ENCODE peak calls at places on chromosomes 6 and 20, in five cellular contexts. One of them, this sample, is unnamed.
A peak's percentile ranks its signal among the peaks of the same experiment; 100 is the strongest.

GRCh38 chr6:110541701-110542309 is 65.4 kb upstream of the SLC22A16 start:
- DNase-seq in psoas muscle: no peak
- DNase-seq in tibial artery: no peak
- DNase-seq in heart right ventricle: peak; percentile 29
- DNase-seq in uterus: no peak
- DNase-seq in this sample: no peak

GRCh38 chr6:110662468-110663211 is 152.6 kb downstream of the CDK19 start:
- DNase-seq in psoas muscle: no peak
- DNase-seq in tibial artery: no peak
- DNase-seq in uterus: no peak
- DNase-seq in heart right ventricle: no peak
- DNase-seq in this sample: no peak

GRCh38 chr6:52598123-52598823 is 21.4 kb upstream of the TRAM2 start:
- DNase-seq in heart right ventricle: peak; percentile 36
- DNase-seq in psoas muscle: peak; percentile 62
- DNase-seq in tibial artery: peak; percentile 76
- DNase-seq in uterus: peak; percentile 78
- DNase-seq in this sample: peak; percentile 77

GRCh38 chr20:2693286-2693995 is 861 bp downstream of the EBF4 start:
- DNase-seq in uterus: peak; percentile 51
- DNase-seq in psoas muscle: peak; percentile 37
- DNase-seq in tibial artery: peak; percentile 66
- DNase-seq in heart right ventricle: peak; percentile 49
- DNase-seq in this sample: no peak

GRCh38 chr20:8646716-8647115 is 422.2 kb upstream of the PLCB4 start:
- DNase-seq in uterus: no peak
- DNase-seq in heart right ventricle: no peak
- DNase-seq in tibial artery: no peak
- DNase-seq in psoas muscle: no peak
- DNase-seq in this sample: no peak

GRCh38 chr6:41426438-41426851 is 91.0 kb downstream of the NCR2 start:
- DNase-seq in uterus: no peak
- DNase-seq in heart right ventricle: no peak
- DNase-seq in tibial artery: no peak
- DNase-seq in psoas muscle: no peak
- DNase-seq in this sample: no peak

GRCh38 chr20:48656661-48657211 is 171.1 kb downstream of the PREX1 start:
- DNase-seq in tibial artery: no peak
- DNase-seq in heart right ventricle: no peak
- DNase-seq in uterus: no peak
- DNase-seq in psoas muscle: no peak
- DNase-seq in this sample: no peak

GRCh38 chr6:37236921-37237320 is 20.7 kb upstream of the TBC1D22B start:
- DNase-seq in tibial artery: no peak
- DNase-seq in psoas muscle: no peak
- DNase-seq in heart right ventricle: no peak
- DNase-seq in uterus: no peak
- DNase-seq in this sample: no peak

GRCh38 chr6:169990095-169991030 is 238.9 kb downstream of the ERMARD start:
- DNase-seq in tibial artery: peak; percentile 69
- DNase-seq in heart right ventricle: no peak
- DNase-seq in uterus: no peak
- DNase-seq in psoas muscle: no peak
- DNase-seq in this sample: peak; percentile 67

GRCh38 chr6:166687538-166688259 is 60.6 kb upstream of the RPS6KA2 start:
- DNase-seq in heart right ventricle: no peak
- DNase-seq in tibial artery: no peak
- DNase-seq in uterus: no peak
- DNase-seq in psoas muscle: no peak
- DNase-seq in this sample: no peak

GRCh38 chr20:24805456-24806233 is 143.4 kb upstream of the CST7 start:
- DNase-seq in uterus: no peak
- DNase-seq in tibial artery: no peak
- DNase-seq in heart right ventricle: no peak
- DNase-seq in psoas muscle: no peak
- DNase-seq in this sample: no peak

GRCh38 chr20:8424010-8424409 is 291.9 kb downstream of the PLCB1 start:
- DNase-seq in heart right ventricle: no peak
- DNase-seq in psoas muscle: no peak
- DNase-seq in tibial artery: no peak
- DNase-seq in uterus: no peak
- DNase-seq in this sample: no peak

GRCh38 chr6:170025341-170026271 is 265.3 kb downstream of the DLL1 start:
- DNase-seq in uterus: no peak
- DNase-seq in tibial artery: no peak
- DNase-seq in psoas muscle: no peak
- DNase-seq in heart right ventricle: no peak
- DNase-seq in this sample: no peak

GRCh38 chr6:45574885-45575284 is 197.2 kb upstream of the SUPT3H start:
- DNase-seq in uterus: no peak
- DNase-seq in tibial artery: no peak
- DNase-seq in heart right ventricle: no peak
- DNase-seq in psoas muscle: no peak
- DNase-seq in this sample: no peak

GRCh38 chr6:2028457-2029038 is 216.9 kb downstream of the GMDS start:
- DNase-seq in heart right ventricle: no peak
- DNase-seq in uterus: peak; percentile 23
- DNase-seq in tibial artery: no peak
- DNase-seq in psoas muscle: no peak
- DNase-seq in this sample: no peak

GRCh38 chr6:1029196-1029595 is 282.7 kb upstream of the FOXQ1 start:
- DNase-seq in uterus: no peak
- DNase-seq in psoas muscle: no peak
- DNase-seq in tibial artery: no peak
- DNase-seq in heart right ventricle: no peak
- DNase-seq in this sample: peak; percentile 18

GRCh38 chr20:63735859-63736718 is at the start of gene LIME1:
- DNase-seq in uterus: peak; percentile 25
- DNase-seq in heart right ventricle: no peak
- DNase-seq in tibial artery: peak; percentile 67
- DNase-seq in psoas muscle: no peak
- DNase-seq in this sample: no peak

GRCh38 chr6:121522265-121522664 is 86.8 kb downstream of the GJA1 start:
- DNase-seq in heart right ventricle: no peak
- DNase-seq in tibial artery: no peak
- DNase-seq in uterus: peak; percentile 70
- DNase-seq in psoas muscle: no peak
- DNase-seq in this sample: no peak

GRCh38 chr6:40436685-40437604 is 150.2 kb downstream of the LRFN2 start:
- DNase-seq in heart right ventricle: no peak
- DNase-seq in psoas muscle: no peak
- DNase-seq in uterus: no peak
- DNase-seq in tibial artery: no peak
- DNase-seq in this sample: no peak

GRCh38 chr6:112877134-112878100 is 530.3 kb downstream of the RFPL4B start:
- DNase-seq in tibial artery: no peak
- DNase-seq in psoas muscle: no peak
- DNase-seq in uterus: no peak
- DNase-seq in heart right ventricle: no peak
- DNase-seq in this sample: no peak

GRCh38 chr20:17960927-17961599 is 7.5 kb downstream of the SNX5 start:
- DNase-seq in psoas muscle: peak; percentile 33
- DNase-seq in tibial artery: no peak
- DNase-seq in uterus: peak; percentile 63
- DNase-seq in heart right ventricle: peak; percentile 45
- DNase-seq in this sample: no peak

GRCh38 chr6:5865492-5866031 is 141.2 kb downstream of the NRN1 start:
- DNase-seq in psoas muscle: no peak
- DNase-seq in tibial artery: no peak
- DNase-seq in uterus: no peak
- DNase-seq in heart right ventricle: no peak
- DNase-seq in this sample: no peak

GRCh38 chr6:116405147-116405546 is 34.4 kb downstream of the DSE start:
- DNase-seq in psoas muscle: no peak
- DNase-seq in uterus: peak; percentile 31
- DNase-seq in heart right ventricle: no peak
- DNase-seq in tibial artery: no peak
- DNase-seq in this sample: no peak

GRCh38 chr20:24519476-24519875 is 50.0 kb downstream of the SYNDIG1 start:
- DNase-seq in tibial artery: no peak
- DNase-seq in psoas muscle: no peak
- DNase-seq in heart right ventricle: no peak
- DNase-seq in uterus: no peak
- DNase-seq in this sample: no peak

GRCh38 chr6:148818939-148819575 is 72.2 kb downstream of the UST start:
- DNase-seq in heart right ventricle: no peak
- DNase-seq in uterus: no peak
- DNase-seq in tibial artery: no peak
- DNase-seq in psoas muscle: no peak
- DNase-seq in this sample: no peak

GRCh38 chr6:140269766-140270165 is 895.3 kb upstream of the CITED2 start:
- DNase-seq in psoas muscle: no peak
- DNase-seq in uterus: no peak
- DNase-seq in tibial artery: no peak
- DNase-seq in heart right ventricle: no peak
- DNase-seq in this sample: no peak

GRCh38 chr6:36545767-36546663 is 1.3 kb downstream of the STK38 start:
- DNase-seq in uterus: peak; percentile 20
- DNase-seq in psoas muscle: no peak
- DNase-seq in heart right ventricle: no peak
- DNase-seq in tibial artery: no peak
- DNase-seq in this sample: no peak

GRCh38 chr6:24919404-24919892 is 16.3 kb downstream of the RIPOR2 start:
- DNase-seq in uterus: no peak
- DNase-seq in psoas muscle: no peak
- DNase-seq in heart right ventricle: no peak
- DNase-seq in tibial artery: no peak
- DNase-seq in this sample: no peak

GRCh38 chr6:71080151-71080550 is 123.3 kb upstream of the B3GAT2 start:
- DNase-seq in uterus: no peak
- DNase-seq in heart right ventricle: no peak
- DNase-seq in tibial artery: no peak
- DNase-seq in psoas muscle: no peak
- DNase-seq in this sample: no peak

GRCh38 chr6:140202964-140203363 is 828.5 kb upstream of the CITED2 start:
- DNase-seq in tibial artery: no peak
- DNase-seq in uterus: no peak
- DNase-seq in heart right ventricle: no peak
- DNase-seq in psoas muscle: no peak
- DNase-seq in this sample: no peak

DNA sequence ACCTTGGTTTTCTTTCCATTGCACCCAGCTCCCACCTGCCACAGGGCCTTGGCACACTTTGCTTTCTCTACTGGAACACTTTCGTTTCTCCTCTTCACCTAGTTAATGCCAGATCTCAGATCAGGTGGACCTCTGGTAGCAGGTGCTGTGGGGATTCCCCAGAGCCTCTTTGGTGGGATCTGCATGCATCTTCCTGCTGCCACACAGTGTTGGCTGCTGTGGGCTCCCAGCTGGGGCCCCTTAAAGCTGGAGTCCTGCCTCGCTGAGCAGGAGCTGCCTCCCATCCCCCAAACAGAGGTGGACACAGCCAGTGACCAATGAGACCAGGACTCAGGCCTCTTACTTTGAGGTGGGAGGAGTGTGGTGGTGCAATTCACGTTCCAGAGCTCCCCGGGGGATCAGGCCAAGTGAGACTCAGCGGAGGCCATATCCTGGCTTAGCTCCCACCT is 28.4 kb downstream of the CEBPB start:
- DNase-seq in uterus: no peak
- DNase-seq in heart right ventricle: no peak
- DNase-seq in psoas muscle: no peak
- DNase-seq in tibial artery: peak; percentile 84
- DNase-seq in this sample: no peak
- H3K4me1 ChIP-seq in uterus: no peaks in the 10 kb centered on the region
- H3K4me1 ChIP-seq in heart right ventricle: peaks cover 1% of the 10 kb centered on the region
- H3K4me1 ChIP-seq in psoas muscle: no peaks in the 10 kb centered on the region
- H3K4me1 ChIP-seq in tibial artery: peaks cover 15% of the 10 kb centered on the region
- H3K4me1 ChIP-seq in this sample: peaks cover 6% of the 10 kb centered on the region

GRCh38 chr6:17562636-17563035 is 37.5 kb upstream of the FAM8A1 start:
- DNase-seq in uterus: no peak
- DNase-seq in psoas muscle: no peak
- DNase-seq in heart right ventricle: no peak
- DNase-seq in tibial artery: no peak
- DNase-seq in this sample: no peak
- H3K9me3 ChIP-seq in uterus: no peaks in the 10 kb centered on the region
- H3K9me3 ChIP-seq in psoas muscle: no peaks in the 10 kb centered on the region
- H3K9me3 ChIP-seq in heart right ventricle: peaks cover 6% of the 10 kb centered on the region
- H3K9me3 ChIP-seq in tibial artery: no peaks in the 10 kb centered on the region
- H3K9me3 ChIP-seq in this sample: no peaks in the 10 kb centered on the region

GRCh38 chr6:3862038-3862437 is 12.9 kb downstream of the FAM50B start:
- DNase-seq in heart right ventricle: no peak
- DNase-seq in tibial artery: no peak
- DNase-seq in uterus: no peak
- DNase-seq in psoas muscle: no peak
- DNase-seq in this sample: no peak

GRCh38 chr6:3865463-3865862 is 16.3 kb downstream of the FAM50B start:
- DNase-seq in uterus: no peak
- DNase-seq in tibial artery: no peak
- DNase-seq in psoas muscle: no peak
- DNase-seq in heart right ventricle: no peak
- DNase-seq in this sample: no peak

GRCh38 chr6:3857822-3858221 is 8.6 kb downstream of the FAM50B start:
- DNase-seq in uterus: no peak
- DNase-seq in heart right ventricle: no peak
- DNase-seq in tibial artery: no peak
- DNase-seq in psoas muscle: no peak
- DNase-seq in this sample: no peak

GRCh38 chr6:3859878-3860552 is 10.8 kb downstream of the FAM50B start:
- DNase-seq in heart right ventricle: no peak
- DNase-seq in tibial artery: no peak
- DNase-seq in uterus: no peak
- DNase-seq in psoas muscle: no peak
- DNase-seq in this sample: no peak

DNA sequence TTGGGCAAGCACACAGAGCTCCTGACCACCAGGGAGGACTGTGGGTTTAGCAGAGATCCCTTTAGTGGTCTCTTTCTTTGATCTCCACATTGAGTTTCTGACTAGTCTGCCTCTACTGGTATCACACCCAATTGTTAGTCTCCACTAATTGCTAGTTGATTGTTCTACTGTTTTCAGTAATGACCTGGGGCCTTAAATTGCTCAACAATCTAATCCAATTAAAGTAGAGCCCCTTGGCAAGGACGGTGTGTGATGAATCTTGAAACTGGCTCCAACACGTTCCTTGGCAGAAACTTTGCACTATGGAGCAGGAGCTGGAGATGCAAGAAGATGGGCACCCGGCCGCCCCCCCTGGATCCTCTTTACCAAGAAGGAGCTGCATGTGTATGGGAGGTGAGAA is 12.3 kb downstream of the FAM50B start:
- DNase-seq in tibial artery: no peak
- DNase-seq in uterus: no peak
- DNase-seq in psoas muscle: no peak
- DNase-seq in heart right ventricle: no peak
- DNase-seq in this sample: no peak
- H3K4me1 ChIP-seq in tibial artery: no peaks in the 10 kb centered on the region
- H3K4me1 ChIP-seq in uterus: no peaks in the 10 kb centered on the region
- H3K4me1 ChIP-seq in psoas muscle: no peaks in the 10 kb centered on the region
- H3K4me1 ChIP-seq in heart right ventricle: no peaks in the 10 kb centered on the region
- H3K4me1 ChIP-seq in this sample: no peaks in the 10 kb centered on the region

DNA sequence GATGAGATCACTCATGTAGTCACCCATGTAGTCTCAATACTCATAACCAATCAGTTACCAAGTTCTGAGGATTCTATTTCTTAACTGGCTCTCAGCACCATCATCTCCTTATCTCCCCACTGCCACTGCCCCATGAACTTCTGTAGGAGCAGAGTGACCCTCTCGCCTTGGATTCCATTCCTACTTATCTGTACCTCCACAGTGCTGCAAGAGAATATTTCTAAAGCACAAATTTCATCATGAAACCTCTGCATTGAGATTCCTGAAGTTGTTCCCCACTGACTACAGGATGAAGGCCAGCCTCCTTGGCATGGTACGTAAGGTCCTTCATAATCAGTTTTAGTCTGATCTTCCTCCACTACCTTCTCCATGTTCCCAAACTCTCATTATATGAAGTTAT is 34.8 kb downstream of the BACH2 start:
- DNase-seq in psoas muscle: no peak
- DNase-seq in uterus: no peak
- DNase-seq in heart right ventricle: no peak
- DNase-seq in tibial artery: no peak
- DNase-seq in this sample: no peak
- H3K9me3 ChIP-seq in psoas muscle: no peaks in the 10 kb centered on the region
- H3K9me3 ChIP-seq in uterus: no peaks in the 10 kb centered on the region
- H3K9me3 ChIP-seq in heart right ventricle: no peaks in the 10 kb centered on the region
- H3K9me3 ChIP-seq in tibial artery: no peaks in the 10 kb centered on the region
- H3K9me3 ChIP-seq in this sample: no peaks in the 10 kb centered on the region